ENCODE peak calls at places on chromosomes 12 and 14, in six cellular contexts. C, T, W, R, A and M are unnamed samples.

GRCh38 chr12:109098142-109098652 is 800 bp downstream of the UNG start:
- DNase-seq in C (no peak), T (no peak), W (peak), R (peak), A (no peak), M (peak)

GRCh38 chr14:51996148-51996746 is 6.9 kb downstream of the RTRAF start:
- DNase-seq in C (no peak), T (no peak), W (peak), R (no peak), A (no peak), M (peak)

GRCh38 chr12:52629251-52630103 is 11.1 kb upstream of the KRT73 start:
- DNase-seq in C (no peak), T (no peak), W (no peak), R (peak), A (no peak), M (no peak)

GRCh38 chr12:11623382-11623781 is 26.1 kb upstream of the ETV6 start:
- DNase-seq in C (no peak), T (no peak), W (peak), R (no peak), A (no peak), M (no peak)

GRCh38 chr12:121718653-121719239 is 6.2 kb downstream of the TMEM120B start:
- DNase-seq in C (no peak), T (no peak), W (no peak), R (no peak), A (peak), M (no peak)

GRCh38 chr12:26473291-26473690 is 277.9 kb downstream of the SSPN start:
- DNase-seq in C (no peak), T (no peak), W (no peak), R (no peak), A (no peak), M (no peak)

GRCh38 chr14:101564444-101564776 is 3.1 kb downstream of the DIO3 start:
- DNase-seq in C (no peak), T (no peak), W (no peak), R (no peak), A (no peak), M (no peak)

GRCh38 chr14:100334904-100335303 is 11.8 kb downstream of the SLC25A47 start:
- DNase-seq in C (no peak), T (no peak), W (no peak), R (no peak), A (no peak), M (no peak)

GRCh38 chr12:82522285-82522684 is 164.0 kb downstream of the METTL25 start:
- DNase-seq in C (no peak), T (no peak), W (no peak), R (no peak), A (no peak), M (no peak)

GRCh38 chr14:60681271-60681670 is 32.0 kb upstream of the SIX1 start:
- DNase-seq in C (no peak), T (no peak), W (no peak), R (no peak), A (no peak), M (no peak)

GRCh38 chr14:33120341-33120740 is 181.7 kb downstream of the NPAS3 start:
- DNase-seq in C (no peak), T (no peak), W (peak), R (no peak), A (no peak), M (peak)

GRCh38 chr12:107525063-107525718 is 160.4 kb upstream of the PWP1 start:
- DNase-seq in C (no peak), T (no peak), W (no peak), R (no peak), A (no peak), M (no peak)

GRCh38 chr12:25458047-25458552 is 95.0 kb downstream of the LMNTD1 start:
- DNase-seq in C (no peak), T (no peak), W (peak), R (no peak), A (no peak), M (peak)

GRCh38 chr12:33438890-33439586 is 581 bp downstream of the SYT10 start:
- DNase-seq in C (no peak), T (no peak), W (no peak), R (peak), A (peak), M (no peak)

GRCh38 chr12:26857465-26858176 is 24.6 kb upstream of the ITPR2 start:
- DNase-seq in C (no peak), T (no peak), W (peak), R (no peak), A (no peak), M (no peak)

GRCh38 chr12:57452937-57453509 is 2.1 kb upstream of the INHBE start:
- DNase-seq in C (no peak), T (peak), W (peak), R (peak), A (peak), M (peak)

GRCh38 chr12:54479421-54479820 is 6.0 kb upstream of the GTSF1 start:
- DNase-seq in C (no peak), T (no peak), W (peak), R (no peak), A (no peak), M (no peak)

GRCh38 chr12:27673285-27673684 is 23.0 kb upstream of the REP15 start:
- DNase-seq in C (no peak), T (no peak), W (no peak), R (no peak), A (no peak), M (no peak)

GRCh38 chr12:52848661-52849255 is at the start of gene KRT78:
- DNase-seq in C (no peak), T (no peak), W (no peak), R (no peak), A (no peak), M (no peak)

GRCh38 chr14:91108941-91109611 is 4.8 kb upstream of the DGLUCY start:
- DNase-seq in C (no peak), T (peak), W (peak), R (no peak), A (no peak), M (peak)

GRCh38 chr12:24172031-24172772 is 222.7 kb upstream of the SOX5 start:
- DNase-seq in C (no peak), T (no peak), W (no peak), R (no peak), A (no peak), M (no peak)

GRCh38 chr12:68489273-68489672 is 121.4 kb upstream of the RAP1B start:
- DNase-seq in C (no peak), T (no peak), W (no peak), R (no peak), A (no peak), M (no peak)

GRCh38 chr12:4535092-4535491 is 3.6 kb upstream of the RAD51AP1 start:
- DNase-seq in C (no peak), T (no peak), W (no peak), R (no peak), A (no peak), M (no peak)

GRCh38 chr14:99581371-99581770 is 22.6 kb downstream of the CCDC85C start:
- DNase-seq in C (no peak), T (no peak), W (no peak), R (no peak), A (no peak), M (no peak)

GRCh38 chr12:50986961-50987737 is 34.8 kb downstream of the HIGD1C start:
- DNase-seq in C (no peak), T (peak), W (peak), R (peak), A (no peak), M (peak)

GRCh38 chr12:27472604-27473003 is 26.1 kb downstream of the SMCO2 start:
- DNase-seq in C (no peak), T (no peak), W (no peak), R (no peak), A (no peak), M (no peak)

GRCh38 chr14:50740858-50741257 is 72.8 kb upstream of the SAV1 start:
- DNase-seq in C (no peak), T (no peak), W (no peak), R (no peak), A (no peak), M (no peak)

GRCh38 chr12:50574621-50575348 is 70.0 kb downstream of the DIP2B start:
- DNase-seq in C (no peak), T (no peak), W (peak), R (no peak), A (no peak), M (peak)

GRCh38 chr14:46432516-46432915 is 219.1 kb downstream of the RPL10L start:
- DNase-seq in C (no peak), T (no peak), W (no peak), R (no peak), A (no peak), M (no peak)

GRCh38 chr12:87756111-87756510 is 273.1 kb downstream of the C12orf50 start:
- DNase-seq in C (no peak), T (no peak), W (peak), R (no peak), A (no peak), M (peak)

GRCh38 chr12:45124485-45125155 is 73.7 kb upstream of the DBX2 start:
- DNase-seq in C (no peak), T (no peak), W (no peak), R (no peak), A (no peak), M (no peak)

GRCh38 chr12:45121224-45121623 is 70.3 kb upstream of the DBX2 start:
- DNase-seq in C (no peak), T (no peak), W (no peak), R (no peak), A (no peak), M (no peak)

GRCh38 chr12:45128637-45129036 is 77.7 kb upstream of the DBX2 start:
- DNase-seq in C (no peak), T (no peak), W (no peak), R (no peak), A (no peak), M (no peak)

GRCh38 chr12:45125997-45126396 is 75.1 kb upstream of the DBX2 start:
- DNase-seq in C (no peak), T (no peak), W (no peak), R (no peak), A (no peak), M (peak)

GRCh38 chr12:45122776-45123380 is 72.0 kb upstream of the DBX2 start:
- DNase-seq in C (no peak), T (no peak), W (peak), R (no peak), A (no peak), M (peak)
- TF ChIP-seq CTCF in C (no peak), T (peak), W (peak), R (peak), A (no peak), M (peak)

GRCh38 chr12:47397664-47398281 is 308.1 kb downstream of the RPAP3 start:
- DNase-seq in C (no peak), T (no peak), W (peak), R (no peak), A (no peak), M (peak)
- TF ChIP-seq CTCF in C (no peak), T (no peak), W (peak), R (peak), A (no peak), M (peak)

GRCh38 chr12:103635419-103635818 is 48.3 kb downstream of the STAB2 start:
- DNase-seq in C (no peak), T (no peak), W (no peak), R (no peak), A (no peak), M (no peak)
- TF ChIP-seq CTCF in C (no peak), T (no peak), W (no peak), R (no peak), A (no peak), M (no peak)

DNA sequence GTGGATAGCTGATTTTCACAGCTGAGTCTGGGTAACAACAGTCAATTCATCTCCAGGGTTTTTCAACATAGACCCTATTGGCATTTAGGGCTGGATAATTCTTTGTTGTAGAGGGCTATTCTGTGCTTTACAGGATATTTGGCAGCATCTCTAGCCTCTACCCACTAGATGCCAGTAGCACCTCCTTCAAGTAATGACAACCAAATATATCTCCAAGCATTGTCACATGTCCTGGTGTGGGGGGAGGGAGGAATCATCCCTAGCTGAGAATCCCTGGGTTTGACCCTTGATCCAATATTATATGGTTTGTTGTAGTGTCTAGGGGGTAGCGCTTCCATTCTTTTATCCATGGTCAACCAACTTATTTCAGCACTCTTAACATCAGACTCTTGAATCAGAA is 157.2 kb downstream of the ANO4 start:
- DNase-seq in C (no peak), T (no peak), W (no peak), R (no peak), A (no peak), M (no peak)
- TF ChIP-seq CTCF in C (no peak), T (no peak), W (no peak), R (no peak), A (no peak), M (peak)

DNA sequence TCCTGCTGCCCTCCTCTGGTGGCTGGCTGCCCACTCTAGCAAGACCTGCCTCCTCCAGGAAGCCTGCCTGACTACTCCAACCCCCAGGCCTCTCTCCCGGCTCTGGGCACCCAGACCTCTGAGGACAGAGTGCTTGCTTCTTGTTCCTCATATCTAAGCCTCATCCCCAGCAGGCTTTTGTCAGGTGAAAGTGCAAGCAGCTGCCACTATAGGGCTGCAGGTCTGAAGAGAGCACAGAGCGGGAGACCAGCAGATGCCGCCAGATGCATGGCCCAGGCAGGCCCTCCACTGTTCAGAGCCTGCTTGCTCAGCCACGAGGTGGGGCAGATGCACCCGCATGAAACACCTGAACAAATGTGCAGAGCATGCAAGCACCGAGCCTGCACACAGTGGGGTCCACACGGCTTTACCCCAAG is 73.0 kb downstream of the SERPINA3 start:
- DNase-seq in C (no peak), T (no peak), W (no peak), R (no peak), A (no peak), M (no peak)
- TF ChIP-seq CTCF in C (no peak), T (no peak), W (no peak), R (no peak), A (no peak), M (no peak)

GRCh38 chr12:123805119-123805518 is 43.0 kb downstream of the DNAH10 start:
- DNase-seq in C (no peak), T (no peak), W (no peak), R (no peak), A (peak), M (no peak)

GRCh38 chr12:123798518-123798917 is 36.4 kb downstream of the DNAH10 start:
- DNase-seq in C (no peak), T (no peak), W (no peak), R (no peak), A (no peak), M (no peak)

GRCh38 chr12:123799227-123799626 is 37.1 kb downstream of the DNAH10 start:
- DNase-seq in C (no peak), T (no peak), W (no peak), R (no peak), A (no peak), M (no peak)

GRCh38 chr12:123807002-123807401 is 44.9 kb downstream of the DNAH10 start:
- DNase-seq in C (no peak), T (no peak), W (no peak), R (no peak), A (no peak), M (no peak)

GRCh38 chr12:123801573-123802178 is 39.6 kb downstream of the DNAH10 start:
- DNase-seq in C (no peak), T (no peak), W (peak), R (no peak), A (no peak), M (peak)
- TF ChIP-seq CTCF in C (no peak), T (peak), W (peak), R (peak), A (peak), M (peak)